ENCODE peak calls at places on chromosomes 12 and 14, in four cellular contexts. O is uterus, V is ovary, L is fibroblast of mammary gland. I is an unnamed sample.

GRCh38 chr14:83994020-83994419 is 1535.9 kb upstream of the FLRT2 start:
- DNase-seq in O (no peak), V (no peak), L (peak; percentile 79), I (no peak)

GRCh38 chr14:93765032-93765626 is 23.2 kb downstream of the PRIMA1 start:
- DNase-seq in O (no peak), V (no peak), L (no peak), I (no peak)

GRCh38 chr12:111035578-111036301 is 115.4 kb upstream of the MYL2 start:
- DNase-seq in O (no peak), V (no peak), L (no peak), I (no peak)

GRCh38 chr12:124609041-124609984 is 41.9 kb upstream of the NCOR2 start:
- DNase-seq in O (peak; percentile 63), V (peak; percentile 92), L (peak; percentile 21), I (no peak)

GRCh38 chr12:5577239-5577638 is 145.3 kb downstream of the NTF3 start:
- DNase-seq in O (no peak), V (no peak), L (no peak), I (no peak)

GRCh38 chr12:131092911-131093901 is 139.5 kb downstream of the ADGRD1 start:
- DNase-seq in O (peak; percentile 10), V (peak; percentile 31), L (no peak), I (no peak)

GRCh38 chr12:118357327-118358007 is 15.2 kb downstream of the TAOK3 start:
- DNase-seq in O (no peak), V (no peak), L (peak; percentile 80), I (peak; percentile 60)

GRCh38 chr14:104184911-104185499 is 46.6 kb downstream of the KIF26A start:
- DNase-seq in O (no peak), V (no peak), L (no peak), I (no peak)

GRCh38 chr14:104090071-104090748 is 4.7 kb downstream of the ASPG start:
- DNase-seq in O (no peak), V (peak; percentile 34), L (peak; percentile 6), I (no peak)

GRCh38 chr14:24411468-24412454 is 13.0 kb downstream of the NYNRIN start:
- DNase-seq in O (no peak), V (peak; percentile 42), L (peak; percentile 68), I (no peak)

GRCh38 chr14:104935955-104936354 is 11.3 kb downstream of the PLD4 start:
- DNase-seq in O (peak; percentile 8), V (no peak), L (no peak), I (no peak)

GRCh38 chr12:121520586-121521086 is 60.2 kb downstream of the KDM2B start:
- DNase-seq in O (no peak), V (no peak), L (no peak), I (no peak)

GRCh38 chr12:64824500-64825142 is at the start of gene TBC1D30:
- DNase-seq in O (peak; percentile 26), V (peak; percentile 52), L (no peak), I (no peak)

GRCh38 chr14:76666746-76667145 is 94.5 kb upstream of the VASH1 start:
- DNase-seq in O (no peak), V (no peak), L (no peak), I (no peak)

GRCh38 chr14:50855558-50855957 is 16.3 kb upstream of the ABHD12B start:
- DNase-seq in O (no peak), V (no peak), L (no peak), I (no peak)

GRCh38 chr14:94581127-94581999 is at the start of gene SERPINA5:
- DNase-seq in O (no peak), V (peak; percentile 76), L (peak; percentile 55), I (no peak)

GRCh38 chr14:104103061-104104005 is 17.8 kb downstream of the ASPG start:
- DNase-seq in O (no peak), V (peak; percentile 38), L (no peak), I (no peak)

GRCh38 chr12:14893471-14894250 is 8.0 kb upstream of the MGP start:
- DNase-seq in O (no peak), V (no peak), L (peak; percentile 15), I (no peak)

GRCh38 chr12:54658306-54659264 is 10.4 kb upstream of the DCD start:
- DNase-seq in O (no peak), V (no peak), L (peak; percentile 33), I (peak; percentile 2)

GRCh38 chr14:77681196-77682157 is 26.3 kb downstream of the ALKBH1 start:
- DNase-seq in O (no peak), V (no peak), L (peak; percentile 57), I (peak; percentile 27)

GRCh38 chr12:124536613-124537012 is 30.8 kb downstream of the NCOR2 start:
- DNase-seq in O (no peak), V (no peak), L (peak; percentile 60), I (no peak)

GRCh38 chr12:59736786-59737185 is 141.0 kb downstream of the SLC16A7 start:
- DNase-seq in O (no peak), V (no peak), L (peak; percentile 91), I (peak; percentile 95)

GRCh38 chr12:6570264-6570887 is 2.3 kb upstream of the NOP2 start:
- DNase-seq in O (no peak), V (peak; percentile 64), L (peak; percentile 42), I (no peak)

GRCh38 chr14:70707138-70708038 is 65.7 kb downstream of the TTC9 start:
- DNase-seq in O (no peak), V (peak; percentile 40), L (peak; percentile 57), I (peak; percentile 19)

GRCh38 chr12:65232490-65233077 is 45.9 kb upstream of the MSRB3 start:
- DNase-seq in O (no peak), V (no peak), L (peak; percentile 48), I (no peak)

GRCh38 chr12:124861898-124862676 is 1.6 kb downstream of the SCARB1 start:
- DNase-seq in O (no peak), V (no peak), L (no peak), I (no peak)

GRCh38 chr12:109928058-109928656 is 28.1 kb downstream of the TCHP start:
- DNase-seq in O (no peak), V (no peak), L (no peak), I (no peak)

GRCh38 chr12:124688356-124688992 is 121.1 kb upstream of the NCOR2 start:
- DNase-seq in O (no peak), V (no peak), L (no peak), I (no peak)

GRCh38 chr12:41151789-41152188 is 36.3 kb upstream of the PDZRN4 start:
- DNase-seq in O (no peak), V (no peak), L (peak; percentile 86), I (no peak)

GRCh38 chr14:49051328-49052060 is 534.7 kb downstream of the RPS29 start:
- DNase-seq in O (no peak), V (no peak), L (peak; percentile 35), I (no peak)

GRCh38 chr12:49903700-49904423 is at the start of gene FAIM2:
- DNase-seq in O (peak; percentile 83), V (peak; percentile 75), L (peak; percentile 69), I (no peak)
- H3K4me3 ChIP-seq in O (peak within 1 kb of the TSS; percentile 41), V (peak within 1 kb of the TSS; percentile 37), L (peak within 1 kb of the TSS; percentile 33), I (peak within 1 kb of the TSS; percentile 4)

DNA sequence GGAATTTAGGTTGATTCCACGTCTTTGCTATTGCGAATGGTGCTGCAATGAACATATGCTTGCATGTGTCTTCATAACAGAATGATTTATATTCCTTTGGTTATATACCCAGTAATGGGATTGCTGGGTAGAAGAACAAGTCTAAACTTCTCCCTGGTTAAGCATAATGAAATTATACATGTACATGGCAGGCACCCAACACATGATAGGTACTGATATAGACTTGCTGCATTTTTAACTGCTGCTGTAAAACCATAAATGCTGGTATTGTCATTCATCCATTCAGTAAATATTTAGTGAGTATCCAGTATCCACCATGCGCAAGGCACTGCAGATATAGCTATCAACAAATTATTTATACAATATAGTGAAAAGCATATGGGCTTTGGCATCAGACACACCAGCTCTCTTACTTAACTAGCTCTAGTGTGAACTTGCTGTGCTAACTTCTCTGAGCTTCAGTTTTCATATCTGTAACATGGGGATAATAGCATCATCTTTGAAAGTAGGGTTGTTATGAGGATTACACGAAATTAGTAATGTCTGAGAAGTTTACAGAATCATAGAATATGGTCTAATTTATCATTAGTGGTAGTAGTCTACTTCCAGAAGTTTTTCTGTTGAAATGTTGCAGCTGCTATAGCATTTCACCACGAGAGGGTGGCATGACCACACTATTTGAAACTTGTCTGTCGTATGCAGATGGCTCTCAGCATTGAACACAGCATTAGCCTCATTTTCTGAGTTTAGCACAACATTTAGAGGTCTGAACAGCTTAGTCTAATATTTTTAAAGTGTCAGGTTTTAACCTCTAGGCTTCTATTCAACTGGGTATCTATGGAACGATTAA is 32.0 kb upstream of the SEL1L start:
- DNase-seq in O (no peak), V (no peak), L (peak; percentile 18), I (no peak)
- TF ChIP-seq CTCF in O (peak; percentile 5), V (no peak), L (peak; percentile 44), I (peak; percentile 35)

GRCh38 chr14:92556863-92557543 is 43.4 kb downstream of the RIN3 start:
- DNase-seq in O (no peak), V (no peak), L (no peak), I (no peak)

GRCh38 chr14:92557544-92557912 is 43.9 kb downstream of the RIN3 start:
- DNase-seq in O (no peak), V (no peak), L (no peak), I (no peak)

GRCh38 chr14:92556255-92556741 is 42.7 kb downstream of the RIN3 start:
- DNase-seq in O (no peak), V (no peak), L (peak; percentile 65), I (no peak)

GRCh38 chr14:92553456-92553855 is 39.9 kb downstream of the RIN3 start:
- DNase-seq in O (peak; percentile 36), V (peak; percentile 78), L (peak; percentile 32), I (no peak)

GRCh38 chr14:92555440-92556111 is 42.0 kb downstream of the RIN3 start:
- DNase-seq in O (no peak), V (no peak), L (no peak), I (no peak)
- H3K4me3 ChIP-seq in O (no peak overlapping the region), V (no peak overlapping the region), L (no peak overlapping the region), I (no peak overlapping the region)

GRCh38 chr14:47676301-47676617 is 854 bp upstream of the MDGA2 start:
- DNase-seq in O (no peak), V (no peak), L (no peak), I (no peak)

GRCh38 chr14:47675239-47675488 is 241 bp downstream of the MDGA2 start:
- DNase-seq in O (no peak), V (no peak), L (no peak), I (no peak)

GRCh38 chr14:47678157-47678556 is 2.8 kb upstream of the MDGA2 start:
- DNase-seq in O (no peak), V (no peak), L (no peak), I (no peak)

GRCh38 chr14:47675489-47676300 is at the start of gene MDGA2:
- DNase-seq in O (no peak), V (no peak), L (peak; percentile 11), I (no peak)

DNA sequence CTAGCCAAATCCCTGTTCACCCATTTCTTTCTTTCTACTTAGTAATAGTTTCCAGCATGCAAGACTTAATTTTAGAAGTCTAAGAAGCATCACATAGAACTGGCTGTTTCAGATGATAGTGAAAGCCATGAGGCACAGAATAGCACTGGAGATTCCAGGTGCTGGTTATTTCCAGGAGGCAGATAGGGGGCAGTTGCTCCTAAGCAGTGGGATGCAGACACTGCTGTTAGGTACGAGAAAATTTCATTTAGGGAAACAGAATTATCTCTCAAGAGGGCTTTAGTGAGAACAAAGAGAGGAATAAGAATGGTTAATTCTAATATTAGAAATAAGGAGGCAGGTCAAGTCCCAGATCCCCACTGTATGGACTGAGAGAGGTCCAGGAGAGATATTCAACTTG is 3.6 kb upstream of the MDGA2 start:
- DNase-seq in O (no peak), V (no peak), L (no peak), I (no peak)
- TF ChIP-seq CTCF in O (no peak), V (no peak), L (no peak), I (no peak)